ENCODE peak calls at places on chromosomes 7 and 10, in six cellular contexts. X is HepG2, V is GM12878, N is HCT116, B is K562, S is H1. E is an unnamed sample.

GRCh38 chr10:125698599-125698998 is 15.6 kb upstream of the TEX36 start:
- DNase-seq in X (no peak), V (no peak), N (no peak), B (no peak), S (no peak), E (no peak)

GRCh38 chr10:49053053-49053997 is 62.0 kb downstream of the VSTM4 start:
- DNase-seq in X (no peak), V (peak; percentile 79), N (no peak), B (no peak), S (no peak), E (no peak)

GRCh38 chr7:50625360-50625759 is 60.2 kb upstream of the DDC start:
- DNase-seq in X (no peak), V (no peak), N (no peak), B (no peak), S (no peak), E (no peak)

GRCh38 chr7:127715901-127716300 is 63.9 kb downstream of the SND1 start:
- DNase-seq in X (no peak), V (no peak), N (no peak), B (no peak), S (no peak), E (no peak)

GRCh38 chr10:25078659-25079429 is 62.4 kb downstream of the THNSL1 start:
- DNase-seq in X (peak; percentile 91), V (no peak), N (no peak), B (no peak), S (no peak), E (no peak)

GRCh38 chr10:34743804-34744203 is 71.3 kb downstream of the PARD3 start:
- DNase-seq in X (no peak), V (no peak), N (no peak), B (no peak), S (no peak), E (no peak)

GRCh38 chr7:33790746-33791145 is 114.6 kb upstream of the BMPER start:
- DNase-seq in X (no peak), V (no peak), N (no peak), B (no peak), S (no peak), E (peak; percentile 75)

GRCh38 chr10:72335394-72336258 is 19.1 kb downstream of the DNAJB12 start:
- DNase-seq in X (no peak), V (no peak), N (no peak), B (no peak), S (no peak), E (no peak)

GRCh38 chr10:31803606-31804195 is 124.9 kb downstream of the ARHGAP12 start:
- DNase-seq in X (no peak), V (no peak), N (no peak), B (no peak), S (no peak), E (no peak)

GRCh38 chr10:75645704-75646103 is 214.3 kb downstream of the LRMDA start:
- DNase-seq in X (no peak), V (no peak), N (no peak), B (no peak), S (no peak), E (no peak)

GRCh38 chr10:3107426-3107961 is 40.1 kb downstream of the PFKP start:
- DNase-seq in X (no peak), V (no peak), N (no peak), B (no peak), S (no peak), E (no peak)

GRCh38 chr10:13921941-13922340 is 335.2 kb downstream of the PRPF18 start:
- DNase-seq in X (no peak), V (no peak), N (no peak), B (no peak), S (no peak), E (no peak)

GRCh38 chr10:18334116-18334867 is 194.1 kb downstream of the CACNB2 start:
- DNase-seq in X (no peak), V (no peak), N (no peak), B (no peak), S (no peak), E (no peak)

GRCh38 chr10:88366772-88367171 is 216.3 kb downstream of the RNLS start:
- DNase-seq in X (no peak), V (no peak), N (no peak), B (no peak), S (no peak), E (no peak)

GRCh38 chr7:2635148-2635668 is 3.4 kb downstream of the TTYH3 start:
- DNase-seq in X (no peak), V (no peak), N (no peak), B (no peak), S (no peak), E (no peak)

GRCh38 chr7:604038-604883 is 84.6 kb upstream of the PDGFA start:
- DNase-seq in X (no peak), V (peak; percentile 71), N (no peak), B (peak; percentile 96), S (no peak), E (no peak)

GRCh38 chr10:18719811-18720210 is 60.6 kb downstream of the ARL5B start:
- DNase-seq in X (no peak), V (no peak), N (no peak), B (no peak), S (no peak), E (no peak)

GRCh38 chr10:129800796-129801340 is 163.2 kb downstream of the EBF3 start:
- DNase-seq in X (no peak), V (no peak), N (no peak), B (no peak), S (no peak), E (no peak)

GRCh38 chr7:42426163-42426562 is 189.2 kb upstream of the GLI3 start:
- DNase-seq in X (no peak), V (no peak), N (no peak), B (no peak), S (no peak), E (no peak)

GRCh38 chr10:104315486-104315921 is 22.8 kb downstream of the ITPRIP start:
- DNase-seq in X (no peak), V (no peak), N (no peak), B (no peak), S (no peak), E (no peak)

GRCh38 chr7:154858836-154859537 is 143.9 kb downstream of the PAXIP1 start:
- DNase-seq in X (no peak), V (no peak), N (no peak), B (no peak), S (no peak), E (no peak)

GRCh38 chr10:29780639-29781038 is 145.9 kb upstream of the SVIL start:
- DNase-seq in X (no peak), V (no peak), N (no peak), B (no peak), S (no peak), E (no peak)

DNA sequence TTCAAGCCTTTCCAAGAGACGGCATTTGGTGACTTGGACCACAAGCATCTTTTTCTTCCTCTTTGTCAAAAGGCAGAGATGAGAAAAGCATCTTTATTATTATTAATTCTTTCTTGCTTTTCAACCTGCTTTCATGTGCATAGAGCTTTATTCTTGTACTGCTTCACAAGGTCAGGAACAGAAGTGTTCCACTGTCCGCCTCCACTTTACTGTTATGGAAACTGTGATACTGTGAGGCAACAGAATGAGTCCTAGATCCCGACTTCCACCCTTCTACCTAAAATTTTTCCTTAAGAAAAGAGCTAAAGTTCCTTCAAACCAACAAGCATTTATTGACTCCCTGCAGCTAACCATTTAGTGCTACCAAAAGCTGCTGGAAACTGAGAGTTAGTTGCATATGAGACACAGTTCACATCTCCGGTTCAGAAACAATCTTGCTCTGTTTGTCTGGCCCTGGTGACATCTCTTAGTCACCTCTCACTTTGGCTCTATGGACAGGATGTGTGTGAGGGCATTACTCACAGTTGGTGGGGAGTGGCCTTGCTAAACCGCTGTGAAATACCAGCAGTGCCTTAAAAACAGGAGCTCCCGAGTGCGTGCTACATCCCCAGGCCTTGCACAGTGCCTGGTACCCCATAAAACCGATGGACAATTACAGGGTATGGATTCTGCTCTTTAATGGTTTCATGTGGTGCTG is 77.1 kb upstream of the TRIL start:
- DNase-seq in X (peak; percentile 80), V (no peak), N (peak; percentile 65), B (no peak), S (no peak), E (no peak)
- TF ChIP-seq ZNF274 in X (no peak), V (no peak), N (no peak), B (no peak), S (no peak), E (no peak)

GRCh38 chr10:102997998-102998397 is 79.9 kb downstream of the CNNM2 start:
- DNase-seq in X (peak; percentile 65), V (peak; percentile 33), N (no peak), B (no peak), S (no peak), E (no peak)

GRCh38 chr10:102998508-102998907 is 80.4 kb downstream of the CNNM2 start:
- DNase-seq in X (no peak), V (no peak), N (no peak), B (no peak), S (no peak), E (no peak)

GRCh38 chr10:102996876-102997275 is 78.8 kb downstream of the CNNM2 start:
- DNase-seq in X (no peak), V (no peak), N (no peak), B (no peak), S (no peak), E (no peak)

GRCh38 chr10:102994551-102995295 is 76.6 kb downstream of the CNNM2 start:
- DNase-seq in X (no peak), V (no peak), N (no peak), B (no peak), S (no peak), E (no peak)
- TF ChIP-seq YY1 in X (no peak), V (no peak), N (no peak), B (no peak), S (no peak), E (no peak)

GRCh38 chr7:94649313-94649924 is 6.5 kb downstream of the SGCE start:
- DNase-seq in X (no peak), V (no peak), N (no peak), B (no peak), S (no peak), E (no peak)
- TF ChIP-seq ZNF274 in X (no peak), V (no peak), N (no peak), B (no peak), S (no peak), E (no peak)

GRCh38 chr10:114917459-114917858 is 20.5 kb upstream of the TRUB1 start:
- DNase-seq in X (no peak), V (no peak), N (no peak), B (no peak), S (no peak), E (no peak)

GRCh38 chr10:114915294-114915693 is 22.7 kb upstream of the TRUB1 start:
- DNase-seq in X (no peak), V (no peak), N (no peak), B (no peak), S (no peak), E (no peak)

GRCh38 chr10:114917927-114918672 is 19.9 kb upstream of the TRUB1 start:
- DNase-seq in X (no peak), V (no peak), N (no peak), B (no peak), S (no peak), E (peak; percentile 22)

GRCh38 chr10:114914545-114914944 is 23.4 kb upstream of the TRUB1 start:
- DNase-seq in X (no peak), V (no peak), N (no peak), B (no peak), S (no peak), E (no peak)

DNA sequence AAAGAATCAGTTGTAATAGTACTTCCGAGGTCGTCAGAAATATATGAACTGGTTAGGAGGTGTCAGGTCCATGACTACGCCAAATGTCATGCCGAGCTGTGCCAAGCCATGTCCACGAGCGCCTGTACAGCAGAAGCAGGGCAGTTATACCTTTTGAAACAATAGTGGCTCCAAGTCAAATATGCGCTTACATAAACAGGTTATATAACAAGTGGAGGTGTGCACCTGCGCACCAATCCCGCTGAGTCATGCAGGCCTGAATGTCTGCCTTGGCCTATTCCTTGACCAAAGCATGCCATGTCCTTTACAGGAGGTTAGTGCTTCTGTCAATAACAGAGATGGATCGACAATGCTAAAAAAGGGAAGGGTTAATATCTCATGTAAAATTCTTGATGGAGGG is 21.3 kb upstream of the TRUB1 start:
- DNase-seq in X (no peak), V (no peak), N (no peak), B (no peak), S (no peak), E (no peak)
- TF ChIP-seq YY1 in X (no peak), V (no peak), N (no peak), B (no peak), S (no peak), E (no peak)